ENCODE peak calls at places on chromosomes 16 and 17, in seven cellular contexts. One of them, this sample, is unnamed.

GRCh38 chr17:1029196-1029911 is 32.4 kb downstream of the TIMM22 start:
- DNase-seq in suprapubic skin: no peak
- DNase-seq in transverse colon: peak; percentile 43
- DNase-seq in stomach: no peak
- DNase-seq in tibial nerve: no peak
- DNase-seq in A549: no peak
- DNase-seq in sigmoid colon: peak; percentile 87
- DNase-seq in this sample: no peak

GRCh38 chr16:4743217-4743897 is 9.0 kb downstream of the DNAAF8 start:
- DNase-seq in tibial nerve: no peak
- DNase-seq in sigmoid colon: no peak
- DNase-seq in A549: no peak
- DNase-seq in suprapubic skin: no peak
- DNase-seq in stomach: no peak
- DNase-seq in transverse colon: peak; percentile 38
- DNase-seq in this sample: no peak

GRCh38 chr17:72840019-72840418 is 252.5 kb downstream of the SLC39A11 start:
- DNase-seq in stomach: no peak
- DNase-seq in transverse colon: no peak
- DNase-seq in tibial nerve: no peak
- DNase-seq in A549: no peak
- DNase-seq in suprapubic skin: no peak
- DNase-seq in sigmoid colon: no peak
- DNase-seq in this sample: no peak

GRCh38 chr16:28136751-28137434 is 73.4 kb upstream of the GSG1L start:
- DNase-seq in stomach: no peak
- DNase-seq in A549: no peak
- DNase-seq in suprapubic skin: no peak
- DNase-seq in transverse colon: no peak
- DNase-seq in tibial nerve: no peak
- DNase-seq in sigmoid colon: no peak
- DNase-seq in this sample: no peak

GRCh38 chr17:17351356-17351891 is 48.3 kb downstream of the NT5M start:
- DNase-seq in transverse colon: no peak
- DNase-seq in stomach: peak; percentile 10
- DNase-seq in suprapubic skin: peak; percentile 43
- DNase-seq in tibial nerve: no peak
- DNase-seq in A549: no peak
- DNase-seq in sigmoid colon: peak; percentile 33
- DNase-seq in this sample: peak; percentile 46

GRCh38 chr17:30831257-30831656 is 509 bp upstream of the ATAD5 start:
- DNase-seq in tibial nerve: no peak
- DNase-seq in transverse colon: no peak
- DNase-seq in A549: peak; percentile 45
- DNase-seq in sigmoid colon: no peak
- DNase-seq in suprapubic skin: no peak
- DNase-seq in stomach: no peak
- DNase-seq in this sample: no peak

GRCh38 chr17:65558683-65559311 is 2.7 kb downstream of the AXIN2 start:
- DNase-seq in transverse colon: no peak
- DNase-seq in suprapubic skin: no peak
- DNase-seq in tibial nerve: no peak
- DNase-seq in stomach: no peak
- DNase-seq in sigmoid colon: no peak
- DNase-seq in A549: no peak
- DNase-seq in this sample: no peak

GRCh38 chr17:28573966-28574480 is 2.7 kb downstream of the ALDOC start:
- DNase-seq in sigmoid colon: no peak
- DNase-seq in stomach: no peak
- DNase-seq in tibial nerve: no peak
- DNase-seq in suprapubic skin: no peak
- DNase-seq in transverse colon: no peak
- DNase-seq in A549: no peak
- DNase-seq in this sample: no peak

GRCh38 chr17:38967290-38967738 is at the start of gene FBXO47:
- DNase-seq in tibial nerve: peak; percentile 92
- DNase-seq in suprapubic skin: peak; percentile 96
- DNase-seq in transverse colon: peak; percentile 86
- DNase-seq in A549: peak; percentile 92
- DNase-seq in stomach: peak; percentile 89
- DNase-seq in sigmoid colon: peak; percentile 97
- DNase-seq in this sample: peak; percentile 93

GRCh38 chr17:29119265-29119664 is 60.9 kb downstream of the MYO18A start:
- DNase-seq in transverse colon: no peak
- DNase-seq in A549: no peak
- DNase-seq in sigmoid colon: no peak
- DNase-seq in stomach: no peak
- DNase-seq in tibial nerve: no peak
- DNase-seq in suprapubic skin: no peak
- DNase-seq in this sample: no peak

GRCh38 chr16:14172200-14172805 is 101.2 kb downstream of the MRTFB start:
- DNase-seq in stomach: no peak
- DNase-seq in sigmoid colon: no peak
- DNase-seq in suprapubic skin: no peak
- DNase-seq in A549: no peak
- DNase-seq in tibial nerve: no peak
- DNase-seq in transverse colon: no peak
- DNase-seq in this sample: no peak

GRCh38 chr17:74833501-74834361 is 26.0 kb downstream of the GRIN2C start:
- DNase-seq in A549: no peak
- DNase-seq in sigmoid colon: no peak
- DNase-seq in stomach: no peak
- DNase-seq in transverse colon: peak; percentile 23
- DNase-seq in tibial nerve: no peak
- DNase-seq in suprapubic skin: no peak
- DNase-seq in this sample: no peak

GRCh38 chr17:42508426-42509164 is 27.4 kb upstream of the NAGLU start:
- DNase-seq in transverse colon: no peak
- DNase-seq in sigmoid colon: peak; percentile 51
- DNase-seq in tibial nerve: no peak
- DNase-seq in stomach: no peak
- DNase-seq in A549: no peak
- DNase-seq in suprapubic skin: no peak
- DNase-seq in this sample: no peak

GRCh38 chr16:1960665-1961630 is 1.6 kb downstream of the NDUFB10 start:
- DNase-seq in tibial nerve: no peak
- DNase-seq in suprapubic skin: no peak
- DNase-seq in sigmoid colon: no peak
- DNase-seq in stomach: no peak
- DNase-seq in A549: no peak
- DNase-seq in transverse colon: no peak
- DNase-seq in this sample: peak; percentile 44

GRCh38 chr17:46108550-46109110 is 84.6 kb downstream of the KANSL1 start:
- DNase-seq in sigmoid colon: no peak
- DNase-seq in stomach: no peak
- DNase-seq in transverse colon: no peak
- DNase-seq in suprapubic skin: no peak
- DNase-seq in tibial nerve: no peak
- DNase-seq in A549: no peak
- DNase-seq in this sample: no peak

GRCh38 chr16:30539000-30539964 is 4.6 kb upstream of the ZNF747 start:
- DNase-seq in sigmoid colon: no peak
- DNase-seq in tibial nerve: no peak
- DNase-seq in A549: no peak
- DNase-seq in transverse colon: no peak
- DNase-seq in stomach: no peak
- DNase-seq in suprapubic skin: no peak
- DNase-seq in this sample: no peak

GRCh38 chr16:19831678-19832077 is 53.0 kb downstream of the GPRC5B start:
- DNase-seq in suprapubic skin: no peak
- DNase-seq in tibial nerve: no peak
- DNase-seq in stomach: no peak
- DNase-seq in sigmoid colon: no peak
- DNase-seq in transverse colon: no peak
- DNase-seq in A549: no peak
- DNase-seq in this sample: no peak

GRCh38 chr17:61504697-61505096 is 52.5 kb downstream of the TBX4 start:
- DNase-seq in tibial nerve: no peak
- DNase-seq in A549: peak; percentile 34
- DNase-seq in sigmoid colon: no peak
- DNase-seq in suprapubic skin: no peak
- DNase-seq in stomach: no peak
- DNase-seq in transverse colon: no peak
- DNase-seq in this sample: no peak

GRCh38 chr17:3885970-3886369 is 6.9 kb downstream of the CAMKK1 start:
- DNase-seq in transverse colon: no peak
- DNase-seq in tibial nerve: no peak
- DNase-seq in stomach: no peak
- DNase-seq in sigmoid colon: no peak
- DNase-seq in suprapubic skin: no peak
- DNase-seq in A549: peak; percentile 81
- DNase-seq in this sample: no peak

DNA sequence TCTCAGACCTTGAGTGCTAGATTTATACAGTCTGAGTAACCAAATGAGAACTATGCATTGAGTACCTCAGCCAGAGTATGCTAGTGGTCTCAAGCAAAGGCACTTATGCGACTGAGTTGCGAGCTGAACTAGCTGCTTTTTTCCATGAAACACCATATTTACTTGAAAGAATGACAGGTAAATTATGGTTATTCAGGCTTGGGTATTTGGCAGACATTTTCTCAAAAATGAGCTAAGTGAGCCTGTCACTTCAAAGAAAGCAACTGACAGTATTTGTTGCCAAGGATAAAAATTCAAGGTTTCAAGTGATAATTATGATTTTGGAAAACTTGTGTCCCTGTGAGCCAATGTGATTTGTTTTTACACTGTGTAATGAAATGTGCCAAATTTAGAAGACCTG is 19.3 kb downstream of the CACNG3 start:
- DNase-seq in suprapubic skin: no peak
- DNase-seq in transverse colon: no peak
- DNase-seq in sigmoid colon: no peak
- DNase-seq in stomach: no peak
- DNase-seq in A549: no peak
- DNase-seq in tibial nerve: no peak
- DNase-seq in this sample: no peak
- TF ChIP-seq EP300 in suprapubic skin: no peak
- TF ChIP-seq EP300 in transverse colon: no peak
- TF ChIP-seq EP300 in sigmoid colon: no peak
- TF ChIP-seq EP300 in stomach: no peak
- TF ChIP-seq EP300 in A549: no peak
- TF ChIP-seq EP300 in tibial nerve: no peak
- TF ChIP-seq EP300 in this sample: no peak

DNA sequence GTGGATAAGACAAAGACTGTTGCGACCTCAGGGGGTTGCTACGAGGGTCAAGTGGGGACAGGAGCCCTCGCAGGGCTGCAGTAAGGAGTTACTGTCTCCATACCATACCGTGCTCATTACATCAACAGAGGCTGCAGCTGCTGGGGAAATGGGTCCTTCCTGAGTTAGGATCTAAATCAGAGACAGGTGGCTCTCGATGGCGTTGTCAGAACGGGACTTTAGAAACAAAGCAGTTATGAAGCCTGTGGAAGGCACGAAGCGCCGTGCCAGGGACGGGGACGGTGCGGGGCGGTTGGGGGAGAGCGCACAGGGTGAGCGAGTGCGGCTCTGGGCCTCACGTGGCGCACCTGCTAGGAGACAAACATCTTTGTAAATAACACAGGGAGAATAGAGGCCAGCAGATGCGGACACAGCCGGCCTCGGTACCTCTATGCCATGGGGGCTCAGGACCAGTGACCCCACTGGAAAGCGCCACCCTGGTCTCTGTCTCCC is 34.4 kb downstream of the ZCCHC14 start:
- DNase-seq in stomach: no peak
- DNase-seq in suprapubic skin: no peak
- DNase-seq in A549: no peak
- DNase-seq in transverse colon: no peak
- DNase-seq in tibial nerve: no peak
- DNase-seq in sigmoid colon: no peak
- DNase-seq in this sample: no peak
- H3K4me1 ChIP-seq in stomach: peaks cover 6% of the 10 kb centered on the region
- H3K4me1 ChIP-seq in suprapubic skin: peaks cover 34% of the 10 kb centered on the region
- H3K4me1 ChIP-seq in A549: peaks cover 22% of the 10 kb centered on the region
- H3K4me1 ChIP-seq in transverse colon: peaks cover 19% of the 10 kb centered on the region
- H3K4me1 ChIP-seq in tibial nerve: peaks cover 12% of the 10 kb centered on the region
- H3K4me1 ChIP-seq in sigmoid colon: peaks cover 33% of the 10 kb centered on the region
- H3K4me1 ChIP-seq in this sample: peaks cover 14% of the 10 kb centered on the region

GRCh38 chr16:12786077-12786476 is 17.6 kb downstream of the CPPED1 start:
- DNase-seq in tibial nerve: no peak
- DNase-seq in transverse colon: no peak
- DNase-seq in sigmoid colon: no peak
- DNase-seq in stomach: no peak
- DNase-seq in A549: no peak
- DNase-seq in suprapubic skin: no peak
- DNase-seq in this sample: no peak

GRCh38 chr16:12780467-12780866 is 23.2 kb downstream of the CPPED1 start:
- DNase-seq in transverse colon: no peak
- DNase-seq in suprapubic skin: no peak
- DNase-seq in tibial nerve: no peak
- DNase-seq in sigmoid colon: no peak
- DNase-seq in A549: no peak
- DNase-seq in stomach: no peak
- DNase-seq in this sample: no peak

GRCh38 chr16:12784076-12784475 is 19.6 kb downstream of the CPPED1 start:
- DNase-seq in transverse colon: no peak
- DNase-seq in suprapubic skin: no peak
- DNase-seq in tibial nerve: no peak
- DNase-seq in A549: no peak
- DNase-seq in sigmoid colon: no peak
- DNase-seq in stomach: no peak
- DNase-seq in this sample: no peak

GRCh38 chr16:12781777-12782176 is 21.9 kb downstream of the CPPED1 start:
- DNase-seq in transverse colon: no peak
- DNase-seq in tibial nerve: no peak
- DNase-seq in suprapubic skin: no peak
- DNase-seq in sigmoid colon: no peak
- DNase-seq in stomach: no peak
- DNase-seq in A549: no peak
- DNase-seq in this sample: no peak
- H3K4me3 ChIP-seq in transverse colon: no peak overlapping the region
- H3K4me3 ChIP-seq in tibial nerve: no peak overlapping the region
- H3K4me3 ChIP-seq in suprapubic skin: no peak overlapping the region
- H3K4me3 ChIP-seq in sigmoid colon: no peak overlapping the region
- H3K4me3 ChIP-seq in stomach: no peak overlapping the region
- H3K4me3 ChIP-seq in A549: no peak overlapping the region
- H3K4me3 ChIP-seq in this sample: no peak overlapping the region

DNA sequence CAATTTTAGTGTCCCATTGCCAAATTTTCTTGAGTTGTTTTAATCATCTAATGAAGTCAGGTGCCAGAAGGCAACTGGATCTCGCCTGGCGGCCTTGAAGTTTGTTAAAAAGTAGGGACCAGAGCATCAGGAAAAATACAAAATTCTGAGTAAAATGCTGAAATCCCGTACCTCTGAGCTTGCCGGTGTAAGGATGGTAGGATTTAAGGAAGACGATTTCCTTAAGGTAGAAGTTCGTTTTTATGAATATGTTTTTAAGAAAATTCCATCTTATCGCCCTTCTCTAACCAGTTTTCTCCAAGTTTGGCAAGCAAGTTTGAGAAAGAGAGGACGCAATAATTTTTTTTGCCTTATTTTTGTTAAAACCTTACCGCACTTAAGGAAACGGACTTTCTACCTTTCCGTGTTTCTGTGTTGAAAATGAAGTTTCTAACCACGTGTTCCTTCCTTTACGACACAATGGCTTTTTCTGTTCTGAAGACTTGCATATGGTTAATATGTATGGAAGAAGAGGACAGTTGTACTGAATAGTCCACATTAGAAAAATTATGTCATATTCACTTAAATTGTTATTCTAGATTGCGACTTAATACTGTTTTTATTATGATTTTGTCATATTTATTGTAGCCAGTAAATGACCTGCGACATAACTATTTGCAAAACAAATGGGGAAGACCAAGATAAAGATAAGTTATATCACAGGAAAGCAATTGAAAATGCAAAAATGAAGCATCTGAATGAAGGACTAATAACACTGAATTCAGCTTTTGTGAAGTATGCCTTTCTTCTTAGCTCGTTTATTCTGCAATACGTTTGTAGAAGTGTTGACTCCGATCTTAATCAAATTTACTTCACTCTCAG is 886 bp downstream of the ATF7IP2 start:
- DNase-seq in tibial nerve: no peak
- DNase-seq in A549: no peak
- DNase-seq in stomach: no peak
- DNase-seq in transverse colon: no peak
- DNase-seq in suprapubic skin: no peak
- DNase-seq in sigmoid colon: no peak
- DNase-seq in this sample: no peak
- TF ChIP-seq EP300 in tibial nerve: no peak
- TF ChIP-seq EP300 in A549: no peak
- TF ChIP-seq EP300 in stomach: no peak
- TF ChIP-seq EP300 in transverse colon: no peak
- TF ChIP-seq EP300 in suprapubic skin: no peak
- TF ChIP-seq EP300 in sigmoid colon: no peak
- TF ChIP-seq EP300 in this sample: no peak

This sample was measured in ovary.